ENCODE peak calls at places on chromosomes 4 and X, in five cellular contexts. R is GM12878, Q is WTC11, B is K562, F is HepG2. D is an unnamed sample.

GRCh38 chr4:64598068-64598467 is 188.8 kb upstream of the TECRL start:
- DNase-seq in R (no peak), Q (no peak), B (no peak), F (no peak), D (no peak)

GRCh38 chrX:149717803-149718202 is 5.9 kb downstream of the MAGEA11 start:
- DNase-seq in R (no peak), Q (no peak), B (no peak), F (no peak), D (no peak)

GRCh38 chr4:22385615-22386014 is 130.3 kb downstream of the ADGRA3 start:
- DNase-seq in R (no peak), Q (no peak), B (no peak), F (no peak), D (no peak)

GRCh38 chrX:66634272-66634671 is 4.6 kb downstream of the EDA2R start:
- DNase-seq in R (no peak), Q (no peak), B (no peak), F (no peak), D (no peak)

GRCh38 chr4:118329849-118330248 is 23.0 kb downstream of the PRSS12 start:
- DNase-seq in R (no peak), Q (no peak), B (no peak), F (no peak), D (no peak)

GRCh38 chr4:56728512-56728911 is 47.4 kb upstream of the HOPX start:
- DNase-seq in R (no peak), Q (no peak), B (peak), F (no peak), D (no peak)

GRCh38 chr4:74109894-74110605 is 11.1 kb upstream of the CXCL2 start:
- DNase-seq in R (no peak), Q (no peak), B (no peak), F (no peak), D (no peak)

GRCh38 chrX:140701480-140701879 is 8.1 kb upstream of the LINC00632 start:
- DNase-seq in R (no peak), Q (no peak), B (peak), F (no peak), D (no peak)

GRCh38 chr4:26402458-26402857 is 81.6 kb downstream of the RBPJ start:
- DNase-seq in R (peak), Q (no peak), B (no peak), F (no peak), D (no peak)

GRCh38 chr4:85933306-85933640 is 426.6 kb downstream of the MAPK10 start:
- DNase-seq in R (no peak), Q (no peak), B (no peak), F (no peak), D (no peak)

DNA sequence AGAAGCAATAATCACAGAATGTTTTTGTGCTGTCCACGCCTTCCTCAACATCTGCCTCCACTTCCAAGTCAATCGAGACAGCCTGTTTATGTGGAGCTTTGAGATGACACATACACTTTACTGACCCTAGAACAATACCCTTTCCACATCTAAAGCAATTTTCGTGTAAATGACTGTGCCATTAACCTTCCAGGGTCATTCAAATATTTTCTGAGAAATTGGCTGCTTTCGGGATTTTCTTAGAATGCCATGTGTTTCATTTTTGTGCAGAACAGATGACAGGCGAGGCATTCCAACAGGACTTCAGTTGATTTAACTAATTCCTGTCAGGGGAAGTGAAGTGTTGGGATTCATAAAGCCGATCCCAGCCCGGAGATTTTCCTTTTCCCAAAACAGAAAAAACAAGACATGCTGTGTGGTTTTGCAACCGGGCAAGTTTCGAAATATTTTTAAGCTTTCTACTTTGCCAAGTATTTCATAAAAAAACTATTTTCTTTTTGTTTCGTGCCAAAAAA is 73.9 kb downstream of the SORBS2 start:
- DNase-seq in R (no peak), Q (no peak), B (no peak), F (no peak), D (no peak)
- TF ChIP-seq CREB1 in R (no peak), Q (no peak), B (no peak), F (no peak), D (no peak)

GRCh38 chr4:6910340-6910959 is 824 bp downstream of the TBC1D14 start:
- DNase-seq in R (no peak), Q (no peak), B (peak), F (no peak), D (no peak)
- TF ChIP-seq ATF3 in R (no peak), Q (no peak), B (no peak), F (no peak), D (no peak)

GRCh38 chr4:78529569-78530209 is 21.9 kb upstream of the ANXA3 start:
- DNase-seq in R (no peak), Q (no peak), B (no peak), F (no peak), D (no peak)
- TF ChIP-seq CREB1 in R (no peak), Q (no peak), B (no peak), F (no peak), D (no peak)

GRCh38 chr4:84451546-84451945 is 47.5 kb downstream of the NKX6-1 start:
- DNase-seq in R (no peak), Q (no peak), B (peak), F (no peak), D (no peak)
- TF ChIP-seq ATF3 in R (no peak), Q (no peak), B (no peak), F (no peak), D (no peak)

D was measured in H1.